ENCODE peak calls at places on chromosome 10, in seven cellular contexts. A is mesenchymal stem cell, B is H1, I is mesendoderm, Z is IMR-90, W is H9, N is trophoblast cell. E is an unnamed sample.

GRCh38 chr10:80163741-80164341 is 31.3 kb downstream of the PLAC9 start:
- DNase-seq in Z (peak; percentile 90), N (no peak), A (peak; percentile 92), B (no peak), W (no peak), I (no peak), E (peak; percentile 23)

GRCh38 chr10:73730153-73730906 is 13.8 kb upstream of the SEC24C start:
- DNase-seq in A (peak; percentile 96), I (peak; percentile 97), B (peak; percentile 63), N (peak; percentile 92), W (peak; percentile 95), Z (peak; percentile 87), E (peak; percentile 89)

GRCh38 chr10:72001026-72001380 is 36.8 kb downstream of the CHST3 start:
- DNase-seq in B (no peak), Z (no peak), N (no peak), W (no peak), A (no peak), I (no peak), E (no peak)

GRCh38 chr10:77381750-77382149 is 255.9 kb downstream of the KCNMA1 start:
- DNase-seq in W (no peak), B (no peak), I (no peak), Z (no peak), N (no peak), A (no peak), E (no peak)

GRCh38 chr10:65419629-65420028 is 1506.2 kb upstream of the LRRTM3 start:
- DNase-seq in A (no peak), B (no peak), N (no peak), Z (no peak), W (no peak), I (no peak), E (no peak)

GRCh38 chr10:126205482-126206210 is 182.6 kb downstream of the ADAM12 start:
- DNase-seq in I (no peak), W (no peak), B (no peak), Z (no peak), N (no peak), A (no peak), E (no peak)

GRCh38 chr10:32909461-32909860 is 48.6 kb downstream of the ITGB1 start:
- DNase-seq in A (no peak), I (no peak), W (no peak), N (no peak), B (no peak), Z (peak; percentile 41), E (no peak)

GRCh38 chr10:71888623-71889387 is 37.8 kb upstream of the PSAP start:
- DNase-seq in I (peak; percentile 49), Z (peak; percentile 77), B (peak; percentile 5), W (peak; percentile 57), N (peak; percentile 70), A (peak; percentile 85), E (peak; percentile 23)

GRCh38 chr10:52440612-52441285 is 126.7 kb downstream of the DKK1 start:
- DNase-seq in B (no peak), I (no peak), N (no peak), W (peak; percentile 33), Z (no peak), A (no peak), E (no peak)

GRCh38 chr10:115937756-115938032 is 335.3 kb downstream of the GFRA1 start:
- DNase-seq in W (no peak), B (no peak), Z (no peak), A (peak; percentile 24), I (no peak), N (no peak), E (no peak)

GRCh38 chr10:115939101-115939815 is 333.7 kb downstream of the GFRA1 start:
- DNase-seq in A (no peak), I (no peak), B (no peak), W (no peak), N (no peak), Z (no peak), E (no peak)

GRCh38 chr10:115942106-115942505 is 330.9 kb downstream of the GFRA1 start:
- DNase-seq in W (no peak), B (no peak), Z (peak; percentile 19), N (no peak), I (no peak), A (peak; percentile 34), E (no peak)

GRCh38 chr10:115944538-115944937 is 328.5 kb downstream of the GFRA1 start:
- DNase-seq in N (no peak), W (no peak), Z (no peak), I (no peak), A (no peak), B (no peak), E (no peak)

DNA sequence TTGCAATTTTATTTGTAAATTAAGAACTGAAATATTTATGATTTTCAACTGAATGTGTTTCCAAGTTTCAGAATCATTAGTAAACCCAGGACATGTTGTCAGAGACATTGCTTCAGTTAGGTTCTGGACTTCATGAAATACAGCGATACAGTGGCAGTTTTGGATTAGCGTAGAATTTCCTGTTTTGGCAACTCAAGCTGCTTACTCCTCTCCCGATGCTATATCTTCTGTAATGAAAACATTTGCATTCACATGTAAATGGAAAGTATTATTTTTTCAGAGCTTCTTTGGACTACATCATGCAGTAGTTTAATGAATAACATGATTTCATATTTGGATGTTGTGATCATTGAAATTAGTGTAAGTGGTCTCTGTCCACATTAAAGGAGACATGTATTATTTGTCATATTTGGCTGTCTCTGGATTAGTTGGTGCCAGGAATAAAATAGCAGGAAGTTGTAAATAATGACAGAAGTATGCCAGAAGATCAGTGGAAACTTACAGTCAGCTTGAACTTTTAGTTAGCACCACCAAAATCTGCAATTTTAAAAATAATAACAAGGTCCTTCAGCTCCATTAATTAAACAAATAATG is 331.7 kb downstream of the GFRA1 start:
- DNase-seq in N (no peak), A (peak; percentile 48), Z (no peak), B (no peak), W (no peak), I (no peak), E (no peak)
- H3K23ac ChIP-seq in N (no peak overlapping the region), A (no peak overlapping the region), Z (no peak overlapping the region), B (no peak overlapping the region), W (no peak overlapping the region), I (no peak overlapping the region), E (no peak overlapping the region)

GRCh38 chr10:114151486-114151885 is 22.5 kb downstream of the CCDC186 start:
- DNase-seq in W (no peak), A (peak; percentile 63), B (no peak), I (no peak), Z (peak; percentile 92), N (peak; percentile 67), E (no peak)

DNA sequence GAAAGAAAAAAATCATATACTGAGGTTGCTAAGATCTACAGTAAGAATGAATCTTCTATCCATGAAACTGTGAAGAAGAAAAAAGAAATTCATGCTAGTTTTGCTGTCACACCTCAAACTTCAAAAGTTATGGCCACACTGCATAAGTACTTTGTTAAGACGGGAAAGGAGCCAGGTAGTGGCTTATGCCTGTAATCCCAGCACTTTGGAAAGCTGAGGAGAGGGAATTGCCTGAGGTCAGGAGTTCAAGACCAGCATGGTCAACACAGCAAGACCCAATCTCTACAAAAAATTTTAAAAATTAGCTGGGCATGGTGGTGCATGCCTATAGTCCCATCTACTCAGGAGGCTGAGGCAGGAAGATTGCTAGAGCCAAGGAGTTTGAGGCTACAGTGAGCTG is 22.1 kb downstream of the CCDC186 start:
- DNase-seq in W (no peak), I (no peak), A (no peak), B (no peak), Z (no peak), N (peak; percentile 69), E (no peak)
- H2BK5ac ChIP-seq in W (no peak overlapping the region), I (no peak overlapping the region), A (no peak overlapping the region), B (no peak overlapping the region), Z (no peak overlapping the region), N (no peak overlapping the region), E (no peak overlapping the region)

DNA sequence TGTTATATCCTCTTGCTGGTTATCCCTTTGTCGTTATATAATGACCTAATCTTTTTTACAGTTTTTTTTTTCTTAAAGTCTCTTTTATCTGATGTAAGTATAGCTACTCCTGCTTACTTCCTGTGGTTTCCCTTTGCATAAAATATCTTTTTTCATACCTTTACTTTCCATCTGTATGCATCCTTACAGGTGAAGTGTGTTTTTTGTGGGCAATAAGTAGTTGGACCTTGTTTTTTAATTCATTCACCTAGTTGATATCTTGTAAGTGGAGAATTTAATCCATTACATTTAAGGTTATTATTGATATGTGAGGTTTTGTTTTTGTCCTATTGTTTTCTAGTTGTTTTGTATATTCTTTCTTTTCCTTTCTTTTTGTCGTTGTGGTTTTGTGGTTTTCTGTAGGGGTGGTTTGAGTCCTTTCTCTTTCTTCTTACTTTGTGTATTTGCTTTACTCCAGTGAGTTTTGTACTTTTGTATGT is 168.6 kb downstream of the MLLT10 start:
- DNase-seq in W (no peak), A (no peak), B (no peak), Z (no peak), I (no peak), N (no peak), E (no peak)
- H3K23ac ChIP-seq in W (no peak overlapping the region), A (no peak overlapping the region), B (no peak overlapping the region), Z (no peak overlapping the region), I (no peak overlapping the region), N (no peak overlapping the region), E (no peak overlapping the region)

GRCh38 chr10:26959841-26960240 is 99.1 kb upstream of the ABI1 start:
- DNase-seq in A (no peak), Z (no peak), I (no peak), N (no peak), W (no peak), B (no peak), E (no peak)
- H2BK5ac ChIP-seq in A (no peak overlapping the region), Z (no peak overlapping the region), I (no peak overlapping the region), N (no peak overlapping the region), W (no peak overlapping the region), B (no peak overlapping the region), E (no peak overlapping the region)

GRCh38 chr10:29735628-29736324 is 101.0 kb upstream of the SVIL start:
- DNase-seq in B (peak; percentile 41), A (peak; percentile 74), W (peak; percentile 87), I (peak; percentile 88), Z (peak; percentile 67), N (peak; percentile 91), E (peak; percentile 88)

GRCh38 chr10:29736325-29737208 is 101.8 kb upstream of the SVIL start:
- DNase-seq in B (no peak), I (peak; percentile 79), W (peak; percentile 68), A (peak; percentile 72), N (peak; percentile 47), Z (peak; percentile 55), E (peak; percentile 58)

GRCh38 chr10:29734980-29735627 is 100.3 kb upstream of the SVIL start:
- DNase-seq in A (peak; percentile 54), B (no peak), I (peak; percentile 66), Z (no peak), W (peak; percentile 42), N (peak; percentile 19), E (peak; percentile 31)

GRCh38 chr10:29734640-29734979 is 99.8 kb upstream of the SVIL start:
- DNase-seq in N (no peak), W (no peak), A (peak; percentile 54), I (no peak), Z (no peak), B (no peak), E (no peak)

GRCh38 chr10:29737209-29737565 is 102.4 kb upstream of the SVIL start:
- DNase-seq in W (no peak), Z (no peak), N (no peak), I (no peak), B (no peak), A (no peak), E (no peak)
- H3K23ac ChIP-seq in W (no peak overlapping the region), Z (no peak overlapping the region), N (no peak overlapping the region), I (no peak overlapping the region), B (no peak overlapping the region), A (no peak overlapping the region), E (no peak overlapping the region)

GRCh38 chr10:125072824-125073223 is 87.5 kb downstream of the CTBP2 start:
- DNase-seq in Z (no peak), A (no peak), I (no peak), N (no peak), B (no peak), W (no peak), E (no peak)
- H2BK5ac ChIP-seq in Z (no peak overlapping the region), A (no peak overlapping the region), I (no peak overlapping the region), N (no peak overlapping the region), B (no peak overlapping the region), W (no peak overlapping the region), E (no peak overlapping the region)

E was measured in neuronal stem cell.